ENCODE peak calls at places on chromosome 21, in six cellular contexts. Y, W, Q, B, U and J are unnamed samples.

GRCh38 chr21:43728467-43729390 is 9.8 kb downstream of the PDXK start:
- DNase-seq in Y (peak; percentile 99), W (peak; percentile 97), Q (peak; percentile 99), B (peak; percentile 85), U (peak; percentile 76), J (peak; percentile 97)

GRCh38 chr21:34523019-34523418 is 11.0 kb upstream of the KCNE1 start:
- DNase-seq in Y (no peak), W (peak; percentile 54), Q (no peak), B (no peak), U (no peak), J (no peak)

GRCh38 chr21:18716578-18717138 is 313.1 kb upstream of the TMPRSS15 start:
- DNase-seq in Y (no peak), W (no peak), Q (no peak), B (no peak), U (no peak), J (no peak)

GRCh38 chr21:45031231-45032191 is 42.9 kb upstream of the ADARB1 start:
- DNase-seq in Y (peak; percentile 65), W (peak; percentile 9), Q (no peak), B (no peak), U (no peak), J (no peak)

GRCh38 chr21:20308586-20308985 is 689.6 kb upstream of the NCAM2 start:
- DNase-seq in Y (no peak), W (no peak), Q (no peak), B (no peak), U (no peak), J (no peak)

GRCh38 chr21:25790122-25790951 is 55.6 kb downstream of the GABPA start:
- DNase-seq in Y (no peak), W (peak; percentile 55), Q (peak; percentile 56), B (peak; percentile 47), U (no peak), J (peak; percentile 26)

GRCh38 chr21:34775793-34776192 is 107.0 kb downstream of the CLIC6 start:
- DNase-seq in Y (no peak), W (no peak), Q (no peak), B (no peak), U (no peak), J (no peak)

GRCh38 chr21:35136106-35136505 is 87.0 kb upstream of the RUNX1 start:
- DNase-seq in Y (no peak), W (no peak), Q (no peak), B (no peak), U (no peak), J (peak; percentile 16)

GRCh38 chr21:38982096-38982495 is 176.4 kb downstream of the ETS2 start:
- DNase-seq in Y (no peak), W (no peak), Q (peak; percentile 56), B (no peak), U (no peak), J (peak; percentile 42)

GRCh38 chr21:33401617-33401967 is 1.6 kb upstream of the IFNGR2 start:
- DNase-seq in Y (peak; percentile 75), W (no peak), Q (no peak), B (no peak), U (no peak), J (peak; percentile 83)

GRCh38 chr21:33399821-33400220 is 3.4 kb upstream of the IFNGR2 start:
- DNase-seq in Y (no peak), W (no peak), Q (no peak), B (no peak), U (no peak), J (no peak)

GRCh38 chr21:33403786-33404571 is 766 bp downstream of the IFNGR2 start:
- DNase-seq in Y (peak; percentile 96), W (peak; percentile 72), Q (peak; percentile 62), B (no peak), U (no peak), J (peak; percentile 64)

GRCh38 chr21:33403128-33403785 is at the start of gene IFNGR2:
- DNase-seq in Y (peak; percentile 91), W (peak; percentile 81), Q (peak; percentile 52), B (no peak), U (peak; percentile 35), J (peak; percentile 38)

DNA sequence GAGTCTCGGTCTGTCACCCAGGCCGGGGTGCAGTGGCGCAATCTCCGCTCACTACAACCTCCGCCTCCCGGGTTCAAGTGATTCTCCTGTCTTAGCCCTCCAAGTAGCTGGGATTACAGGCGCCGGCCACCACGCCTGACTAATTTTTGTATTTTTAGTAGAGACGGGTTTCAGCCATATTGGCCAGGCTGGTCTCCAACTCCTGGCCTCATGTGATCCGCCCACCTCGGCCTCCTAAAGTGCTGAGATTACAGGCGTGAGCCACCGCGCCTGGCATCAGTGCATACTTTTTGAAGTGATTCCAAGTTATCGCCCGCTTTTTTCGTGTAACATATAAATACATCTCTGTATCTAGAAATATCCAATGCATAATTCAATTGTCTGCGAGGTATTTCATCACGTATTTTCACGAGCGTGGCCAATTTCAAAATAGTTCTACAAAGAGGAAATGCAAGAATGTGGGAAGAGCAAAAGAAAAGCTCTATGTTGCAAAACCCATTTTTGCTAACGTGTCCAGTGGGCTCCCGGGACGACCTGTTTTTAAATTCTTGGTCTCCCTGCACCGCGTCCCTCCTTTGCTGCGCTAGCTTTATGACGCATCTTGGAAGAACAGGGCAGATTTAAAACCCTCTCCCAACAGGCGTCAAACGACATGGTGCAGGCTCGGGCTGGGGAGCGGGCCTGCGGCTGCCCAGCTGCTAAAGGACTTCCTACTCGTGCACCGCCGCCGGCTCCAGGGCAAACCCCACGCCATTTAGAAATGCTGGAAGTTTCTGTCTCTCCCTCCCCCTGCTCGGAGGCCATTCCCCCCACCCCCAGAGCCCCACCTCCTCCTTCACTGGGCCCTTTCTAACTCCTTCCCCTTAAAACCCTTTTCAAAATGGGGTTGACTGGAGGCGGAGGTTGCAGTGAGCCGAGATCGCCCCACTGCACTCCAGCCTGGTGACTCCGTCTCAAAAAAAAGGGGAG is 918 bp upstream of the IFNGR2 start:
- DNase-seq in Y (peak; percentile 92), W (peak; percentile 78), Q (peak; percentile 85), B (no peak), U (no peak), J (peak; percentile 93)
- H3K4me3 ChIP-seq in Y (peak overlapping the region; percentile 92), W (peak overlapping the region; percentile 61), Q (peak overlapping the region; percentile 36), B (peak overlapping the region; percentile 69), U (peak overlapping the region; percentile 50), J (peak overlapping the region; percentile 84)

GRCh38 chr21:26843912-26844257 is 1.3 kb downstream of the ADAMTS1 start:
- DNase-seq in Y (peak; percentile 76), W (peak; percentile 39), Q (peak; percentile 49), B (no peak), U (no peak), J (peak; percentile 64)
- TF ChIP-seq CTCF in Y (no peak), W (no peak), Q (peak; percentile 37), B (no peak), U (no peak), J (peak; percentile 36)

DNA sequence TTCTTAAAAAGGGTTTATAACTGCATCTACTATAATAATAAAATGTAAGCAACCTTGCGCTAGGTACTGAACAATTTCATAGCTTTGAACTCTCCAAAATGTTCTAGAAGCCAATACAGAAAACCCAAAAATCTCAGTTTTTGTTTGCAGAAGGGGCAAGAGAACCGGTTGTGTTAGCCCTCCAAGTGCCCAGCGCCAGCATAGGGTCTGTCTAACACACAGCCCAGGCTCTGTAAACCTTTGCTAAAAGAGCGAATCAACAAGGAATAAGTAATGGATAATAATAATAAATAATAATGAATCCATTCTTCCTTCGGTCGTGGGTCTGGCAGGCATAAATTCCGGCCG is 333 bp upstream of the CHAF1B start:
- DNase-seq in Y (peak; percentile 78), W (no peak), Q (no peak), B (no peak), U (no peak), J (no peak)
- H3K4me3 ChIP-seq in Y (peak overlapping the region; percentile 73), W (peak overlapping the region; percentile 16), Q (peak overlapping the region; percentile 54), B (peak overlapping the region; percentile 71), U (peak overlapping the region; percentile 66), J (peak overlapping the region; percentile 55)

DNA sequence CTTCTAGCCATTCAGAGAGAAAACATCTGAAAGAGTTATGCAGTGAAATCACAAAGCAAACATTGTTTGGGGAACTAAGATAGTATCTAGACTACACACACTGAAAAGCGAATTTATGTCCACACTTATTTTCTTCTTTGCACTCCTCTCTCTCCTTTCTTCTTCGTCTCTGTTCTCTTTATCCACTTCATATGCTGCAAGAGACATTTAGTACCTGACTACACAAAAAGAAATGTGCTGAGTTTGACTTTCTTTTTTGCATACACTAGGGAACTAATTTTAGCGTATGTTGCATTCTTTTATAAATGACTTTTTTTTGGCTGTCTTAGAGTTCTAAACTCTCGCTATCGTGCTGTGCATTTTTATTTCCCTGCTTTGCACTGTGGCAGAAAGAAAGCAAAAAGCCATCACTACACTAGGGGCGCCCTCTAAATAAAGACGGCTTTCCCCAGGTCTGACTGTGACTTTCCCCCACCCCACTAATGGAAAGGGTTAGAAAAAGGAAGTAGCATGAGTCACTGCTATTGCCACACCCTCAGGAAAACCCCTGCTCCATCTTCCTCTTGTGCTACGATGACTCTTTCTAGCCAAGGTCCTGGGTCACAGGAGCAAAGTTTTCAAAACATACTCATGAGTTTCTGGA is 65.7 kb downstream of the MAP3K7CL start:
- DNase-seq in Y (peak; percentile 85), W (peak; percentile 70), Q (peak; percentile 93), B (no peak), U (peak; percentile 57), J (peak; percentile 79)
- TF ChIP-seq CTCF in Y (peak; percentile 56), W (peak; percentile 21), Q (peak; percentile 59), B (peak; percentile 55), U (peak; percentile 24), J (peak; percentile 49)

DNA sequence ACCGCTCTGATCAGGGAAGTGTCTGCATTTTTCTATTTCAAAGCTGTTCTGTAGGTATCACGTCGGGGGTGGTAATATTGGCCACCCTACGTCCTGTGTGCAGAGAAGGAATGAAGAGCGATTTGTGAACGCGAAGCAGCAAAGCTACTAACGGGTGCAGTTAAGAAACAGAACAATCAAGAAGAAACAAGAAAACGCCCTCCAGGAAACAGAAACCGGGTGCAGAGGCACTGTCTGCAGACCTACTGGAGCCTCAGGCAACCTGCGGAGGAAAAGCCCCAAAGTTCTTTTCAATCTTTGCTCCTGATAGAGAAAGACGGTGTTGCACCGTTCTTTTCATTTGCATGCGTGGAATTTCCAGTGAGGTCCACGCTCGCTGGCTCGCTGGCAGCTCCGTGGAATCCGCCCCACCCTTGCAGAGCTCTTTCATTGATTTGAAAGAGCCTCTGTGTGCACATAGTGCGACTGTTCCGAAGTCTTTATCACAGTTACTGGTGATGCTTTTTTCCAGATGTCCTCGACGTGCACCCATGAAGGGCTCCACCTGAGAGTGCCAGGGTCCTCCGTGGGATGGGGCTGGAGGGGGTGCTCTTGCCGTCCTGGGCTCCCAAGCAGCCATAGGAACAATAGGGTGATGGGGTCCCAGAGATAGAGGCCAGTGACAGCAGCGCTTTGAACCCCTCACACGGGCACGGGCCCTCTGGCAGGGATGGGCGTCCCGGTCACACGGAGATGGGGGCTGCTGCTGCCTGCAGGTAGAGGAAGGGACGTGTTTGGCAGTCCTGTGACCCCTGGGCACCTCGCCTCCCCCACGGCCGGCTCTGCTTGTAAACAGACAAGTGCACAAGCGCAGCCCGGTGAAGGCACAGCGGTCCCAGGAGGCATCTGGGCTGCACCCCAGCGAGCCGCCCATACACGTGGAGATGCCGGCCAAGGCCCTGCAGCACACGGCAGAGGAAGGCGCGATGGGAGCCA is 36.8 kb upstream of the PDE9A start:
- DNase-seq in Y (no peak), W (no peak), Q (no peak), B (no peak), U (peak; percentile 36), J (no peak)
- H3K4me3 ChIP-seq in Y (no peak overlapping the region), W (no peak overlapping the region), Q (no peak overlapping the region), B (no peak overlapping the region), U (peak overlapping the region; percentile 32), J (no peak overlapping the region)